ENCODE peak calls at places on chromosomes 12 and 14, in ten cellular contexts. P is suprapubic skin; N is astrocyte; U is neuronal stem cell; V is brain microvascular endothelial cell; H is heart left ventricle; F is colonic mucosa; X is CD4-positive, alpha-beta memory T cell; Z is PC-3; W is dorsolateral prefrontal cortex. J is an unnamed sample.
A peak's percentile ranks its signal among the peaks of the same experiment; 100 is the strongest.

GRCh38 chr12:45327823-45328383 is 112.0 kb downstream of the ANO6 start:
- DNase-seq in F (no peak), V (peak; percentile 31), U (no peak), P (no peak), Z (peak; percentile 48), N (peak; percentile 20), H (no peak), X (no peak), W (no peak), J (no peak)

GRCh38 chr14:36279306-36280244 is 40.9 kb downstream of the MBIP start:
- DNase-seq in V (no peak), U (peak; percentile 77), H (no peak), Z (no peak), N (no peak), F (no peak), X (no peak), W (no peak), P (no peak), J (no peak)

GRCh38 chr12:132481771-132482745 is 7.9 kb upstream of the FBRSL1 start:
- DNase-seq in V (no peak), Z (no peak), W (no peak), H (no peak), X (no peak), U (no peak), N (no peak), F (no peak), P (no peak), J (no peak)

GRCh38 chr14:41609704-41610183 is 3.1 kb downstream of the LRFN5 start:
- DNase-seq in Z (peak; percentile 56), W (peak; percentile 35), X (no peak), P (peak; percentile 78), U (peak; percentile 62), F (peak; percentile 21), N (peak; percentile 18), H (no peak), V (no peak), J (no peak)

GRCh38 chr12:48165089-48166031 is 8.0 kb upstream of the ASB8 start:
- DNase-seq in X (peak; percentile 72), W (no peak), H (peak; percentile 26), U (peak; percentile 62), P (no peak), V (no peak), Z (peak; percentile 69), N (peak; percentile 46), F (peak; percentile 58), J (no peak)

GRCh38 chr14:25396128-25396527 is 346.2 kb upstream of the STXBP6 start:
- DNase-seq in N (no peak), F (no peak), X (no peak), Z (no peak), H (no peak), U (no peak), P (no peak), W (no peak), V (no peak), J (no peak)

GRCh38 chr14:49975286-49975685 is 82.4 kb downstream of the ARF6 start:
- DNase-seq in F (no peak), Z (peak; percentile 96), W (no peak), U (no peak), N (peak; percentile 96), P (no peak), V (peak; percentile 90), X (no peak), H (no peak), J (peak; percentile 51)

GRCh38 chr12:123389560-123390351 is 5.8 kb downstream of the KMT5A start:
- DNase-seq in W (no peak), V (no peak), F (peak; percentile 76), U (no peak), P (peak; percentile 84), H (peak; percentile 54), X (no peak), N (no peak), Z (peak; percentile 60), J (peak; percentile 46)

GRCh38 chr14:75522224-75522764 is at the start of gene BATF:
- DNase-seq in X (peak; percentile 81), V (no peak), W (no peak), P (no peak), N (no peak), H (no peak), Z (no peak), U (no peak), F (peak; percentile 56), J (peak; percentile 88)

GRCh38 chr14:75522919-75523318 is 650 bp downstream of the BATF start:
- DNase-seq in N (no peak), P (no peak), W (no peak), V (no peak), Z (no peak), X (no peak), F (no peak), H (no peak), U (no peak), J (no peak)

GRCh38 chr14:75520852-75521251 is 1.4 kb upstream of the BATF start:
- DNase-seq in N (no peak), H (no peak), V (no peak), W (no peak), U (no peak), P (no peak), F (no peak), X (no peak), Z (no peak), J (peak; percentile 30)

GRCh38 chr14:75519826-75520692 is 2.2 kb upstream of the BATF start:
- DNase-seq in X (no peak), U (no peak), P (no peak), N (no peak), H (no peak), Z (peak; percentile 73), F (no peak), W (no peak), V (no peak), J (no peak)

DNA sequence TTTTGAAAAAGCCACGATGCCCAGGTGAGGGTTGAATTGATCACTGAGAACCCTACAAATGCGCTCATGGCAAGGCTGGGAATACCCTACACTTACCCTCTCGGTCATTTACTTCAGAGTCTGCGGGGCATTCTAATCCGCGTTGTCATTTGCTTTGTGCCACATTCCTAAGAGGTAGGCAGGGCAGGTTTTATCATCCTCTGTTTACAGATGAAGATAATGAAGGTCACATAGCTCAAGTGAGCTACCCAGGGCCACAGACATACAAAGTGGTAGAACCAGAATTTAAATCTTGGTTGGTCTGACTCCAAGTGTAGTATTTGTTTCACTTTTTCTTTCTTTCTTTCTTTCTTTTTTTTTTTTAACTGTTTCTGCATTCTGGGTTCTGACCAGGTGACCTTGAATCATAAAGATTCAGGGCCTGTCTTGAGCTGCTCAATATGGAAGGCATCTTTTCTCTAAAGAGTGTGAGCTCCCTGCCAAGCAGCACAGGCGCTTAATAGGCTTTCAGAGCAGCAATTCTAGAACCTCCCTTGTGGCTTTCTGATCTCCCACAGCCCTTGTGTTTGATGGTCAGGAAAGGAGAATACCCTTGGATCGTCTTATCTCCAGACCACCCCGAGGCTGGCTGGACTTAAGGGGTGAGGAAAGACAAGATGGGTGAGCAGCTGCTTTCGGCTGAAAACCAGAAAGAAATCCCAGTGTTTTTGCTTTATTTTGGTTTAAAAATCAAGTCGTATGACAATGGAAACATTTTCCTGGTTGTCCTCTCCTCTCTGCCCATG is 662 bp upstream of the BATF start:
- DNase-seq in X (no peak), H (no peak), P (no peak), W (no peak), F (no peak), V (no peak), Z (peak; percentile 72), U (no peak), N (no peak), J (peak; percentile 72)
- H3K4me3 ChIP-seq in X (peak overlapping the region; percentile 90), H (peak overlapping the region; percentile 65), P (peak overlapping the region; percentile 42), W (no peak overlapping the region), F (no peak overlapping the region), V (no peak overlapping the region), Z (no peak overlapping the region), U (no peak overlapping the region), N (no peak overlapping the region), J (no peak overlapping the region)

GRCh38 chr12:27236498-27236897 is 7.6 kb upstream of the STK38L start:
- DNase-seq in Z (peak; percentile 58), P (no peak), U (no peak), X (no peak), W (no peak), H (no peak), N (no peak), F (peak; percentile 34), V (no peak), J (no peak)
- H3K4me3 ChIP-seq in Z (no peak overlapping the region), P (no peak overlapping the region), U (no peak overlapping the region), X (no peak overlapping the region), W (no peak overlapping the region), H (no peak overlapping the region), N (no peak overlapping the region), F (no peak overlapping the region), V (no peak overlapping the region), J (no peak overlapping the region)

DNA sequence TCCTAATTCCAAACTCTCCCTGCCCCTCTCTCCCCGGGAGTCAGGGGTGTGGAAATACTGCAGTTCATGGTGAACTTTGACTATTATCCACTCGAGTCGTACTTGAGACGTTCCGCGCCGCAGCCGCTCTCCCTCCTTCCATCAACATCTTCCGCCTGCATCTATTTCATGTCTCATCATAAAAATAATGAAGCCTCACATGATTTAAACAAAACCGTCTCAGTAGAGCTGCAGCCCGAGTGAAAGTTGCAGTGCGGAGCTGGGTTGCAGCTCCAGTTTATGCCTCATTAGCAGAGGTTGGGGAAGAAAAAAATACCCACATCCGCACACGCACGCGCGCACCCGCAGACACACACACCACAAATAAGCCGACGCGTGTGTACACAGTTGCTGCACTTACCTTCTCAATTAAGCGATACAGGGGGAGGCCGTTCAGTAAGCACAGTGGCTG is 271 bp downstream of the LMO3 start:
- DNase-seq in N (peak; percentile 24), F (no peak), Z (peak; percentile 12), W (no peak), P (no peak), V (no peak), H (no peak), X (no peak), U (no peak), J (no peak)
- H3K4me3 ChIP-seq in N (peak overlapping the region; percentile 75), F (peak overlapping the region; percentile 17), Z (peak overlapping the region; percentile 77), W (peak overlapping the region; percentile 69), P (peak overlapping the region; percentile 51), V (peak overlapping the region; percentile 54), H (peak overlapping the region; percentile 45), X (no peak overlapping the region), U (peak overlapping the region; percentile 87), J (peak overlapping the region; percentile 42)

GRCh38 chr12:21502164-21502496 is 541 bp downstream of the GOLT1B start:
- DNase-seq in F (peak; percentile 43), V (peak; percentile 34), H (peak; percentile 12), U (no peak), N (peak; percentile 41), P (no peak), Z (peak; percentile 5), W (no peak), X (no peak), J (peak; percentile 19)

GRCh38 chr12:21501258-21502163 is at the start of the genes GOLT1B and RECQL:
- DNase-seq in N (peak; percentile 97), X (peak; percentile 94), P (peak; percentile 97), F (peak; percentile 95), V (peak; percentile 98), Z (peak; percentile 95), W (peak; percentile 68), H (peak; percentile 93), U (peak; percentile 96), J (peak; percentile 92)

GRCh38 chr12:21505888-21506287 is 4.3 kb downstream of the GOLT1B start:
- DNase-seq in P (no peak), X (no peak), U (no peak), W (no peak), F (no peak), V (no peak), H (no peak), Z (no peak), N (no peak), J (no peak)

GRCh38 chr12:21500786-21501257 is 613 bp downstream of the RECQL start:
- DNase-seq in U (no peak), Z (no peak), P (no peak), F (no peak), N (no peak), X (no peak), V (no peak), H (no peak), W (no peak), J (no peak)

GRCh38 chr12:21502872-21503271 is 1.3 kb downstream of the GOLT1B start:
- DNase-seq in H (no peak), X (no peak), Z (no peak), V (no peak), P (no peak), U (no peak), N (no peak), W (no peak), F (no peak), J (no peak)
- H3K4me3 ChIP-seq in H (peak overlapping the region; percentile 94), X (peak overlapping the region; percentile 71), Z (peak overlapping the region; percentile 95), V (peak overlapping the region; percentile 98), P (peak overlapping the region; percentile 90), U (no peak overlapping the region), N (peak overlapping the region; percentile 92), W (peak overlapping the region; percentile 99), F (no peak overlapping the region), J (no peak overlapping the region)